ENCODE peak calls at places on chromosome 13, in six cellular contexts. I is neural progenitor cell, W is HCT116, T is GM23248, V is PC-3, D is hepatocyte. C is an unnamed sample.

GRCh38 chr13:40269086-40269485 is 397.4 kb downstream of the FOXO1 start:
- DNase-seq in I (no peak), W (no peak), T (no peak), V (no peak), D (no peak), C (no peak)

GRCh38 chr13:43153436-43154082 is 130.2 kb downstream of the DNAJC15 start:
- DNase-seq in I (no peak), W (no peak), T (peak; percentile 33), V (peak; percentile 88), D (peak; percentile 35), C (no peak)

GRCh38 chr13:101415358-101416174 is 742 bp downstream of the NALCN start:
- DNase-seq in I (peak; percentile 3), W (no peak), T (peak; percentile 10), V (no peak), D (no peak), C (peak; percentile 84)

GRCh38 chr13:43848250-43848649 is 31.3 kb downstream of the CCDC122 start:
- DNase-seq in I (no peak), W (no peak), T (peak; percentile 78), V (peak; percentile 13), D (no peak), C (no peak)

GRCh38 chr13:28171266-28171665 is 32.9 kb downstream of the PAN3 start:
- DNase-seq in I (no peak), W (no peak), T (no peak), V (no peak), D (no peak), C (no peak)

GRCh38 chr13:36298535-36299068 is 988 bp upstream of the CCDC169 start:
- DNase-seq in I (peak; percentile 90), W (no peak), T (no peak), V (no peak), D (no peak), C (no peak)

GRCh38 chr13:112159575-112160547 is 92.9 kb downstream of the SOX1 start:
- DNase-seq in I (no peak), W (no peak), T (no peak), V (no peak), D (peak; percentile 69), C (no peak)

GRCh38 chr13:51681037-51681678 is 96.9 kb downstream of the WDFY2 start:
- DNase-seq in I (no peak), W (no peak), T (peak; percentile 89), V (peak; percentile 91), D (peak; percentile 10), C (no peak)

GRCh38 chr13:36344173-36344572 is 2.0 kb downstream of the SPART start:
- DNase-seq in I (no peak), W (no peak), T (peak; percentile 65), V (no peak), D (peak; percentile 50), C (no peak)

GRCh38 chr13:93744886-93745285 is 518.3 kb downstream of the GPC6 start:
- DNase-seq in I (no peak), W (no peak), T (no peak), V (no peak), D (no peak), C (no peak)

GRCh38 chr13:52846567-52847321 is 1.7 kb downstream of the PCDH8 start:
- DNase-seq in I (peak; percentile 95), W (no peak), T (peak; percentile 55), V (no peak), D (peak; percentile 84), C (no peak)

GRCh38 chr13:36815069-36815468 is 4.0 kb upstream of the RFXAP start:
- DNase-seq in I (no peak), W (peak; percentile 16), T (peak; percentile 52), V (peak; percentile 36), D (no peak), C (no peak)

GRCh38 chr13:112556600-112556999 is 31.4 kb downstream of the TUBGCP3 start:
- DNase-seq in I (no peak), W (no peak), T (no peak), V (no peak), D (no peak), C (no peak)

GRCh38 chr13:51585696-51586095 is 1.4 kb downstream of the WDFY2 start:
- DNase-seq in I (no peak), W (no peak), T (peak; percentile 86), V (peak; percentile 65), D (no peak), C (no peak)

GRCh38 chr13:103403148-103403740 is 337.0 kb upstream of the SLC10A2 start:
- DNase-seq in I (no peak), W (no peak), T (no peak), V (peak; percentile 30), D (peak; percentile 17), C (no peak)

GRCh38 chr13:113034451-113035208 is 65.6 kb downstream of the MCF2L start:
- DNase-seq in I (peak; percentile 61), W (no peak), T (peak; percentile 88), V (peak; percentile 66), D (peak; percentile 67), C (no peak)

GRCh38 chr13:94346261-94347019 is 133.0 kb downstream of the DCT start:
- DNase-seq in I (no peak), W (no peak), T (no peak), V (no peak), D (no peak), C (no peak)

GRCh38 chr13:73370066-73370465 is 311.3 kb downstream of the KLF5 start:
- DNase-seq in I (no peak), W (no peak), T (no peak), V (no peak), D (no peak), C (no peak)

GRCh38 chr13:113045214-113046007 is 60.2 kb upstream of the F7 start:
- DNase-seq in I (no peak), W (no peak), T (no peak), V (no peak), D (no peak), C (no peak)

GRCh38 chr13:44237276-44237767 is 136.3 kb upstream of the SERP2 start:
- DNase-seq in I (no peak), W (no peak), T (peak; percentile 98), V (peak; percentile 43), D (peak; percentile 58), C (no peak)

GRCh38 chr13:74922963-74923362 is 559.0 kb downstream of the TBC1D4 start:
- DNase-seq in I (no peak), W (no peak), T (no peak), V (no peak), D (no peak), C (no peak)

GRCh38 chr13:20231839-20232555 is at the start of gene GJB6:
- DNase-seq in I (peak; percentile 82), W (no peak), T (peak; percentile 16), V (no peak), D (peak; percentile 52), C (no peak)

GRCh38 chr13:75139291-75139690 is 342.7 kb downstream of the TBC1D4 start:
- DNase-seq in I (no peak), W (no peak), T (peak; percentile 20), V (peak; percentile 22), D (no peak), C (no peak)

GRCh38 chr13:81677857-81678256 is 1336.9 kb upstream of the SPRY2 start:
- DNase-seq in I (no peak), W (no peak), T (no peak), V (no peak), D (no peak), C (no peak)

GRCh38 chr13:113917523-113918371 is 53.9 kb upstream of the GAS6 start:
- DNase-seq in I (no peak), W (no peak), T (no peak), V (no peak), D (no peak), C (no peak)

GRCh38 chr13:98445340-98446233 is 131.3 kb downstream of the STK24 start:
- DNase-seq in I (peak; percentile 85), W (peak; percentile 41), T (peak; percentile 79), V (peak; percentile 72), D (peak; percentile 85), C (peak; percentile 49)

GRCh38 chr13:113040597-113041292 is 64.8 kb upstream of the F7 start:
- DNase-seq in I (no peak), W (no peak), T (no peak), V (no peak), D (no peak), C (no peak)

GRCh38 chr13:97334690-97335089 is 99.3 kb upstream of the RAP2A start:
- DNase-seq in I (no peak), W (no peak), T (no peak), V (no peak), D (no peak), C (no peak)

GRCh38 chr13:73335938-73336337 is 277.1 kb downstream of the KLF5 start:
- DNase-seq in I (no peak), W (no peak), T (peak; percentile 4), V (no peak), D (no peak), C (no peak)

GRCh38 chr13:67803118-67803517 is 573.0 kb upstream of the PCDH9 start:
- DNase-seq in I (no peak), W (no peak), T (no peak), V (no peak), D (peak; percentile 15), C (no peak)

GRCh38 chr13:68254151-68254550 is 1024.0 kb upstream of the PCDH9 start:
- DNase-seq in I (no peak), W (no peak), T (no peak), V (no peak), D (no peak), C (no peak)

GRCh38 chr13:79402074-79402635 is 3.9 kb downstream of the RBM26 start:
- DNase-seq in I (no peak), W (no peak), T (peak; percentile 22), V (no peak), D (no peak), C (no peak)
- TF ChIP-seq EZH2phosphoT487 in I (no peak), W (no peak), T (no peak), V (no peak), D (no peak), C (no peak)

DNA sequence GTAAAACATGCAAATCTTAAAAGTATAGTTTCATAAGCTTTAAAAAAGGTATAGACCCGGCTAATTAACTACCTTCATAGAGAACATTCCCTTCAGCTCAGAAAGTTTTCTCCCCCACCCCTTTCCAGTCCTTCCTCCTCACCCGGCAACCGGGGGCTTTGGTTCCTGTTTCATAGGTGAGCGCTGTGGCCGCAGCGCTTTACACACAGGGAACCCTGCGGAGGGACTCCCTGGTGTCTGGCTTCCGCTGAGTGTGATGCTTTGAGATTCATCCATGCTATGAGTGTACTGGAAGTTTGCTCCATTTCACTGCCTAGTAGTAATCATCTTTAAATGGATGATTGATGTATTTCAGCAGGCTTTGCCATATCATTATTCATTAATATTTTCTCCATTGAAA is 26.0 kb upstream of the PABPC3 start:
- DNase-seq in I (no peak), W (no peak), T (no peak), V (no peak), D (no peak), C (no peak)
- TF ChIP-seq EZH2 in I (no peak), W (no peak), T (no peak), V (no peak), D (no peak), C (no peak)

GRCh38 chr13:99965329-99966000 is 6.1 kb downstream of the ZIC5 start:
- DNase-seq in I (no peak), W (no peak), T (no peak), V (no peak), D (no peak), C (no peak)
- H3K4me2 ChIP-seq in I (peak overlapping the region; percentile 98), W (no peak overlapping the region), T (no peak overlapping the region), V (no peak overlapping the region), D (no peak overlapping the region), C (no peak overlapping the region)

DNA sequence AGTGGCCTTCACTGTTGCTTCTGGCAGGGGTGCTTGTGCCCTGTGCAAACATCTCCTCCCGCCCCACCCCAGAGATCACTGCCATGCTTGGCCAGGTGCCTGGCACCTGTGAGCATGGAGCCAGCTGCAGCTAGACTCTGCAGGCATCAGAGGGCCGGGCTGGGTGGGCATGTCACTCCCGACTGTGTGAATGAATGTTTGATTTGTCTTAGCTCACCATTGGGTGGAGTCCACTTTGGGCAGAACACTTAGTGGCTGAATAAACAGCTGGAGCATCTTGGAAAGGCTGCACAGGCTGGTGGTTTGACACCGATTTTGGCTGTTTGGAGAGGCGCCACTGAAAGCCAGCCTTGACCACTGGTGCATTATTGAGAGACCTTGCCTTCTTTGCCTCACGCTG is 267.3 kb downstream of the DLEU7 start:
- DNase-seq in I (no peak), W (no peak), T (peak; percentile 10), V (peak; percentile 59), D (no peak), C (no peak)
- TF ChIP-seq EZH2phosphoT487 in I (no peak), W (no peak), T (no peak), V (no peak), D (no peak), C (no peak)

C was measured in MM.1S.